ENCODE peak calls at places on chromosomes 3 and 15, in eight cellular contexts. I, C, E, Z, P, A, M and T are unnamed samples.

GRCh38 chr3:197511130-197511529 is 44.6 kb downstream of the BDH1 start:
- DNase-seq in I (peak; percentile 63), C (no peak), E (no peak), Z (no peak), P (no peak), A (peak; percentile 75), M (no peak), T (peak; percentile 70)

GRCh38 chr3:71582612-71583568 is 638 bp downstream of the FOXP1 start:
- DNase-seq in I (peak; percentile 46), C (peak; percentile 70), E (peak; percentile 88), Z (no peak), P (peak; percentile 43), A (peak; percentile 80), M (peak; percentile 84), T (peak; percentile 66)

GRCh38 chr15:96252148-96252547 is 78.4 kb upstream of the NR2F2 start:
- DNase-seq in I (no peak), C (no peak), E (no peak), Z (no peak), P (no peak), A (no peak), M (no peak), T (no peak)

GRCh38 chr3:136142592-136142991 is 53.5 kb downstream of the MSL2 start:
- DNase-seq in I (peak; percentile 88), C (no peak), E (no peak), Z (peak; percentile 43), P (no peak), A (peak; percentile 93), M (no peak), T (no peak)

GRCh38 chr3:23206371-23206770 is 3.2 kb downstream of the UBE2E2 start:
- DNase-seq in I (no peak), C (no peak), E (no peak), Z (no peak), P (no peak), A (no peak), M (no peak), T (no peak)

GRCh38 chr3:57756528-57757401 is 656 bp downstream of the SLMAP start:
- DNase-seq in I (peak; percentile 75), C (peak; percentile 22), E (peak; percentile 59), Z (no peak), P (peak; percentile 35), A (peak; percentile 74), M (peak; percentile 60), T (peak; percentile 49)

GRCh38 chr3:49908378-49909199 is 4.9 kb upstream of the MST1R start:
- DNase-seq in I (no peak), C (no peak), E (no peak), Z (no peak), P (no peak), A (no peak), M (no peak), T (no peak)

GRCh38 chr3:126305427-126305826 is 51.8 kb downstream of the KLF15 start:
- DNase-seq in I (peak; percentile 53), C (no peak), E (no peak), Z (no peak), P (no peak), A (peak; percentile 55), M (no peak), T (no peak)

GRCh38 chr3:141386080-141386594 is 17.8 kb downstream of the ZBTB38 start:
- DNase-seq in I (no peak), C (peak; percentile 64), E (no peak), Z (no peak), P (no peak), A (no peak), M (no peak), T (no peak)

GRCh38 chr3:127647171-127647884 is 18.3 kb downstream of the PODXL2 start:
- DNase-seq in I (no peak), C (no peak), E (no peak), Z (no peak), P (no peak), A (no peak), M (no peak), T (no peak)

GRCh38 chr3:24521306-24522154 is 26.9 kb upstream of the THRB start:
- DNase-seq in I (peak; percentile 40), C (peak; percentile 47), E (peak; percentile 86), Z (no peak), P (peak; percentile 30), A (peak; percentile 45), M (no peak), T (peak; percentile 59)

GRCh38 chr3:16759227-16759903 is 125.4 kb upstream of the PLCL2 start:
- DNase-seq in I (no peak), C (no peak), E (no peak), Z (no peak), P (no peak), A (no peak), M (no peak), T (no peak)

GRCh38 chr3:49112262-49112661 is 7.7 kb upstream of the QARS1 start:
- DNase-seq in I (no peak), C (no peak), E (no peak), Z (no peak), P (no peak), A (no peak), M (no peak), T (no peak)

GRCh38 chr3:71927505-71928066 is 142.6 kb upstream of the PROK2 start:
- DNase-seq in I (no peak), C (no peak), E (no peak), Z (no peak), P (no peak), A (no peak), M (no peak), T (no peak)

GRCh38 chr15:25175033-25175788 is 220.4 kb downstream of the SNRPN start:
- DNase-seq in I (no peak), C (no peak), E (peak; percentile 9), Z (no peak), P (no peak), A (no peak), M (peak; percentile 7), T (no peak)

GRCh38 chr3:188510366-188510765 is 356.4 kb downstream of the LPP start:
- DNase-seq in I (peak; percentile 70), C (no peak), E (no peak), Z (peak; percentile 79), P (no peak), A (peak; percentile 95), M (no peak), T (no peak)

GRCh38 chr15:31236184-31237041 is 90.2 kb upstream of the KLF13 start:
- DNase-seq in I (peak; percentile 96), C (peak; percentile 65), E (peak; percentile 79), Z (peak; percentile 90), P (no peak), A (peak; percentile 96), M (no peak), T (peak; percentile 84)

GRCh38 chr3:171566803-171567422 is 106.7 kb upstream of the TNIK start:
- DNase-seq in I (peak; percentile 67), C (peak; percentile 48), E (no peak), Z (peak; percentile 10), P (no peak), A (peak; percentile 30), M (no peak), T (no peak)

GRCh38 chr3:87627316-87627715 is 350.9 kb upstream of the POU1F1 start:
- DNase-seq in I (no peak), C (no peak), E (no peak), Z (no peak), P (no peak), A (no peak), M (no peak), T (no peak)

GRCh38 chr15:40275954-40276353 is 6.9 kb downstream of the ANKRD63 start:
- DNase-seq in I (no peak), C (no peak), E (no peak), Z (no peak), P (no peak), A (no peak), M (no peak), T (no peak)

GRCh38 chr15:31510003-31510402 is 183.4 kb downstream of the KLF13 start:
- DNase-seq in I (no peak), C (no peak), E (no peak), Z (no peak), P (no peak), A (no peak), M (no peak), T (no peak)

GRCh38 chr15:39407116-39407515 is 173.8 kb upstream of the THBS1 start:
- DNase-seq in I (peak; percentile 22), C (no peak), E (no peak), Z (peak; percentile 10), P (no peak), A (no peak), M (no peak), T (no peak)

GRCh38 chr15:70079831-70080230 is 17.9 kb downstream of the TLE3 start:
- DNase-seq in I (no peak), C (no peak), E (no peak), Z (no peak), P (no peak), A (no peak), M (no peak), T (no peak)